ENCODE peak calls at places on chromosomes 2 and 18, in five cellular contexts. L is thoracic aorta, T is AG10803, C is SK-N-SH, Y is Peyer's patch. G is an unnamed sample.

GRCh38 chr2:233380132-233381012 is 26.1 kb downstream of the DGKD start:
- DNase-seq in L (no peak), T (no peak), C (no peak), Y (no peak), G (no peak)

GRCh38 chr2:102735431-102736130 is 26.2 kb upstream of the TMEM182 start:
- DNase-seq in L (no peak), T (no peak), C (no peak), Y (peak; percentile 57), G (no peak)

GRCh38 chr2:100984892-100985307 is 17.2 kb upstream of the RPL31 start:
- DNase-seq in L (peak; percentile 23), T (peak; percentile 65), C (peak; percentile 82), Y (peak; percentile 88), G (no peak)

GRCh38 chr18:58175122-58175687 is 131.2 kb downstream of the NEDD4L start:
- DNase-seq in L (no peak), T (no peak), C (no peak), Y (no peak), G (no peak)

GRCh38 chr2:238927746-238928519 is 80.0 kb downstream of the TWIST2 start:
- DNase-seq in L (no peak), T (no peak), C (no peak), Y (no peak), G (no peak)

GRCh38 chr2:203399031-203399430 is 70.8 kb downstream of the ABI2 start:
- DNase-seq in L (no peak), T (no peak), C (no peak), Y (no peak), G (no peak)

GRCh38 chr2:27185331-27186026 is 26.4 kb upstream of the ATRAID start:
- DNase-seq in L (no peak), T (peak; percentile 94), C (no peak), Y (peak; percentile 68), G (no peak)

GRCh38 chr18:7273301-7273911 is 42.5 kb downstream of the LRRC30 start:
- DNase-seq in L (peak; percentile 11), T (peak; percentile 55), C (no peak), Y (peak; percentile 54), G (peak; percentile 83)

GRCh38 chr2:177724398-177725287 is 332.1 kb downstream of the AGPS start:
- DNase-seq in L (no peak), T (peak; percentile 40), C (peak; percentile 60), Y (peak; percentile 73), G (peak; percentile 4)

GRCh38 chr18:60485207-60485606 is 112.6 kb upstream of the MC4R start:
- DNase-seq in L (no peak), T (peak; percentile 46), C (no peak), Y (no peak), G (no peak)

GRCh38 chr2:140988597-140988996 is 1142.2 kb downstream of the LRP1B start:
- DNase-seq in L (no peak), T (no peak), C (no peak), Y (no peak), G (no peak)

GRCh38 chr18:61496374-61496773 is 163.1 kb downstream of the CDH20 start:
- DNase-seq in L (no peak), T (no peak), C (no peak), Y (no peak), G (no peak)

GRCh38 chr2:178844269-178844668 is 37.0 kb upstream of the TTN start:
- DNase-seq in L (no peak), T (no peak), C (no peak), Y (no peak), G (no peak)

GRCh38 chr2:189581354-189582139 is 961 bp upstream of the SLC40A1 start:
- DNase-seq in L (no peak), T (no peak), C (peak; percentile 54), Y (peak; percentile 53), G (no peak)

GRCh38 chr2:62152000-62152399 is 43.9 kb upstream of the B3GNT2 start:
- DNase-seq in L (no peak), T (peak; percentile 26), C (no peak), Y (no peak), G (peak; percentile 4)

GRCh38 chr2:27078267-27079194 is at the start of gene EMILIN1:
- DNase-seq in L (peak; percentile 81), T (peak; percentile 97), C (peak; percentile 97), Y (peak; percentile 75), G (peak; percentile 83)

DNA sequence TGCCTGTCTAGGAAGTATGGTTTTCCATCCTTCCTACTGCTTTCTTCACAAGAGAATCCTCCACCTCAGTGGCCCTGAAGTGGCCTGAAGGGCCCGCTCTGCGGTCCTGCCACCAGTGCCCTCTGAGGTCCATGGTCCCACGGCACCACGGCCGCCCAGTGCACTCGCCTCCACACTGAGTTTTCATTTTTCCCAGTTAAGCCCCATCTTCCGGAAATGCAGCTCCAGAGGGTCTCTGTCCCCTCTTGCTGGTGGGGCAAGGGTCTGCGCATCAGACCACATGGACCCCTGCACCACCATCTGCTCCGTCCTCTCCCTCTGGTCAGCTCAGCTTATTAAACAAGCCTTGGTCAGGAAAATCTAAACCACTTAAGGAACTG is 4.0 kb downstream of the DUSP28 start:
- DNase-seq in L (no peak), T (no peak), C (no peak), Y (peak; percentile 41), G (no peak)
- H3K4me3 ChIP-seq in L (no peak overlapping the region), T (no peak overlapping the region), C (no peak overlapping the region), Y (no peak overlapping the region), G (no peak overlapping the region)

DNA sequence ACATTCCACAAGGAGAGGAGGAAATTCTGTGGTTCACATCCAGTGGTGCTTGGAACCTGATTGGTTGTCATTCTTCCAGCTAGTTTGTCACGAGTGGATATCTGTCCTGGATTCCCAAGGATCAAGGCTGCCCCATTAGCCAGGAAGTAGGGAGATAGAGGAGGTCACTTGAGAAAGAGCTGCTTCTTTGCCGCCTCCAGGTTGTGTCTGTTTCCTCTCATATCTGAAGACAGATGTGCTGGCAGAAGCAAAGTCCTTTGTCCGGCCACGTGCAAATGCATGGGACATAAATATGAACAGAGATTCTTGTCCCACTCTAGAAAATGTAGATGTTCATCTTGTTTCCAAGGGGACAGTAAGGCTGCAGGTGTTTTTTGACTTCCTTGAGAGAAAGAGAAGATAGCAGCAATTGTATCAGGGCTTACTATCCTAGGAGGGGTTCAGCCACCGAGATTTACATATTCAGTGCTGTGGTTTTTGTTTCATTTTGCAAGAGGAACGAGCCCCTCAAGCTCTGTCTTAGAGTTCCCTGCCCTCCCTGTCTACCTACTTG is 174.4 kb downstream of the RPIA start:
- DNase-seq in L (no peak), T (no peak), C (no peak), Y (no peak), G (no peak)
- H3K4me3 ChIP-seq in L (no peak overlapping the region), T (no peak overlapping the region), C (no peak overlapping the region), Y (no peak overlapping the region), G (no peak overlapping the region)

GRCh38 chr2:42792583-42793313 is at the start of gene HAAO:
- DNase-seq in L (no peak), T (no peak), C (peak; percentile 35), Y (peak; percentile 85), G (no peak)

GRCh38 chr2:42793314-42794270 is 1.2 kb upstream of the HAAO start:
- DNase-seq in L (no peak), T (no peak), C (peak; percentile 42), Y (peak; percentile 65), G (no peak)

GRCh38 chr2:42795871-42796301 is 3.5 kb upstream of the HAAO start:
- DNase-seq in L (no peak), T (peak; percentile 22), C (no peak), Y (peak; percentile 51), G (no peak)

GRCh38 chr2:42795275-42795674 is 2.9 kb upstream of the HAAO start:
- DNase-seq in L (no peak), T (no peak), C (no peak), Y (peak; percentile 44), G (no peak)

GRCh38 chr2:42794271-42795046 is 2.1 kb upstream of the HAAO start:
- DNase-seq in L (no peak), T (peak; percentile 24), C (peak; percentile 32), Y (peak; percentile 83), G (no peak)
- H3K4me3 ChIP-seq in L (peak overlapping the region; percentile 86), T (no peak overlapping the region), C (no peak overlapping the region), Y (peak overlapping the region; percentile 89), G (no peak overlapping the region)

GRCh38 chr2:128313076-128313836 is 5.4 kb downstream of the HS6ST1 start:
- DNase-seq in L (no peak), T (peak; percentile 55), C (peak; percentile 74), Y (peak; percentile 38), G (no peak)
- H3K4me3 ChIP-seq in L (no peak overlapping the region), T (no peak overlapping the region), C (no peak overlapping the region), Y (no peak overlapping the region), G (no peak overlapping the region)

GRCh38 chr2:163737169-163737439 is 1.3 kb upstream of the FIGN start:
- DNase-seq in L (no peak), T (no peak), C (no peak), Y (no peak), G (no peak)

GRCh38 chr2:163734401-163734800 is 1.4 kb downstream of the FIGN start:
- DNase-seq in L (no peak), T (no peak), C (no peak), Y (no peak), G (no peak)

GRCh38 chr2:163734911-163735691 is 707 bp downstream of the FIGN start:
- DNase-seq in L (no peak), T (peak; percentile 21), C (peak; percentile 52), Y (no peak), G (no peak)

GRCh38 chr2:163736433-163737168 is 793 bp upstream of the FIGN start:
- DNase-seq in L (no peak), T (no peak), C (peak; percentile 83), Y (peak; percentile 47), G (no peak)

DNA sequence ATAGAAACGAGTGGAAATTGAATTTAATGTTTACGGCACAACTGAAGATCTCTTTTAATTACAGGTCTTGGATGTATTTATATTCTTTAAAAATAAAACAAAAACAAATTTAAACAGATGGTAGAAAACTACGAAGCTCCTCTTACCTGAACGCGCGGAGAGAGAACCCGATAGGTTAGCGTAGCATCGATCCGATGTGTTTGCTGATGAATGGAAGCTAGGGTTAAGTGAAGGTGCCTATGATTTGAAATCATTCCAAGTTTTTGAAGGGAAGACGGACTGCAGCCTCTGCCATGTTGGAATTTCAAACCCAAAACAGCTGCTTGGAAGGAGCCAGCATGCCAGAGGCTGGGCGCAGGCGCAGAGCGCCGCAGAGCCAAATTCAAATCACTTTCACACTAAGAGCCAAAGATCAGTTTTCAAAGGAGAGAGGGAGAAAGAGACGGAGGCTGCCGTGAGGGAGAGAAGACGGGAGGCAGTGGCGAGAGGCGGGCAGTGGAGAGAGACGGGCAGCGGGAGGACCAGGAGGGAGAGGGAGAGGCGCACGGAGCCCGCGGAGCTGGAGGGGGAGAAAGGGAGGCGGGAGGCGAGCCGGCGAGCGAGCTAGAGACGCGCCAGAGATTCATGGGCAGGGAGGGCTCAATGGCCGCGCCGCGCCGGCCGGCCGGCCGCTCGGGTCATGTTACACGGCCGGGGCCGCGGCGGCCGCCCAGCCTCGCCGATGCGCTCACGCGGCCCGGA is at the start of gene FIGN:
- DNase-seq in L (peak; percentile 52), T (peak; percentile 92), C (peak; percentile 83), Y (peak; percentile 68), G (peak; percentile 54)
- H3K4me3 ChIP-seq in L (peak within 1 kb of the TSS; percentile 91), T (peak within 1 kb of the TSS; percentile 81), C (peak within 1 kb of the TSS; percentile 67), Y (peak within 1 kb of the TSS; percentile 56), G (peak within 1 kb of the TSS; percentile 60)

G was measured in skeletal muscle cell.